ENCODE peak calls at places on chromosome 11, in nine cellular contexts. A is CD8-positive, alpha-beta T cell; B is T-helper 1 cell; T is breast epithelium; G is CD4-positive, CD25-positive, alpha-beta regulatory T cell; Y is spleen; R is stimulated activated CD8-positive, alpha-beta memory T cell treated with anti-CD3 and anti-CD28 coated beads, Interleukin-7, amount 100 ng/mL, for 1 hour; W is activated T-cell treated with anti-CD3 and anti-CD28 coated beads for 24 hours; I is body of pancreas. S is an unnamed sample.

GRCh38 chr11:64268687-64269379 is 15.6 kb downstream of the BAD start:
- DNase-seq in B (no peak), I (peak), T (no peak), R (no peak), Y (peak), G (no peak), A (peak), W (no peak), S (peak)

GRCh38 chr11:65782816-65783228 is 2.0 kb upstream of the AP5B1 start:
- DNase-seq in R (no peak), W (no peak), A (no peak), I (no peak), T (no peak), Y (no peak), G (no peak), B (no peak), S (no peak)

GRCh38 chr11:20164152-20164551 is 3.9 kb upstream of the DBX1 start:
- DNase-seq in I (no peak), Y (no peak), B (no peak), G (no peak), T (no peak), W (no peak), A (no peak), R (no peak), S (no peak)

GRCh38 chr11:35413568-35413967 is 5.8 kb downstream of the SLC1A2 start:
- DNase-seq in W (no peak), Y (no peak), G (no peak), R (no peak), A (no peak), T (no peak), B (no peak), I (no peak), S (no peak)

GRCh38 chr11:76700177-76701100 is 29.9 kb upstream of the LRRC32 start:
- DNase-seq in B (no peak), T (no peak), A (no peak), G (no peak), I (peak), W (no peak), R (no peak), Y (peak), S (peak)

GRCh38 chr11:7600205-7600775 is 73.0 kb downstream of the CYB5R2 start:
- DNase-seq in W (no peak), I (peak), G (no peak), R (no peak), B (no peak), A (no peak), T (peak), Y (no peak), S (peak)

GRCh38 chr11:34464591-34465036 is 25.9 kb downstream of the CAT start:
- DNase-seq in B (no peak), R (no peak), I (no peak), G (no peak), Y (no peak), A (no peak), T (no peak), W (no peak), S (no peak)

GRCh38 chr11:73649206-73649605 is 2.8 kb downstream of the PLEKHB1 start:
- DNase-seq in A (no peak), G (no peak), I (no peak), B (no peak), T (no peak), W (no peak), R (no peak), Y (no peak), S (no peak)

GRCh38 chr11:126411971-126412381 is 56.5 kb downstream of the ST3GAL4 start:
- DNase-seq in A (no peak), I (no peak), G (no peak), W (no peak), Y (peak), R (no peak), B (no peak), T (no peak), S (no peak)

GRCh38 chr11:70470127-70470526 is 71.8 kb downstream of the CTTN start:
- DNase-seq in B (no peak), W (no peak), Y (no peak), G (no peak), A (no peak), R (no peak), T (no peak), I (peak), S (peak)

GRCh38 chr11:42338056-42338455 is 878.6 kb upstream of the LRRC4C start:
- DNase-seq in A (no peak), G (no peak), Y (no peak), R (no peak), W (no peak), T (no peak), B (no peak), I (no peak), S (no peak)

GRCh38 chr11:10809373-10810199 is 860 bp upstream of the EIF4G2 start:
- DNase-seq in I (no peak), R (peak), W (no peak), A (peak), G (peak), B (no peak), T (no peak), Y (peak), S (peak)

GRCh38 chr11:64146036-64146943 is 19.6 kb downstream of the MACROD1 start:
- DNase-seq in W (peak), I (peak), B (peak), G (peak), R (no peak), A (peak), T (no peak), Y (peak), S (peak)

GRCh38 chr11:48034926-48035876 is 54.8 kb downstream of the PTPRJ start:
- DNase-seq in G (no peak), I (peak), Y (peak), R (no peak), T (no peak), B (no peak), W (no peak), A (no peak), S (no peak)

GRCh38 chr11:70063555-70063954 is 14.6 kb upstream of the ANO1 start:
- DNase-seq in G (no peak), Y (no peak), R (no peak), I (no peak), T (no peak), W (no peak), B (no peak), A (no peak), S (no peak)

GRCh38 chr11:32233276-32233675 is 142.4 kb downstream of the RCN1 start:
- DNase-seq in B (no peak), T (no peak), G (no peak), I (no peak), R (no peak), Y (no peak), A (no peak), W (no peak), S (no peak)

GRCh38 chr11:12088047-12088481 is 22.3 kb upstream of the MICAL2 start:
- DNase-seq in W (no peak), R (no peak), G (no peak), B (no peak), I (peak), Y (no peak), T (no peak), A (no peak), S (no peak)

GRCh38 chr11:64355078-64355940 is 3.7 kb upstream of the RPS6KA4 start:
- DNase-seq in R (no peak), W (no peak), B (no peak), A (peak), T (peak), I (peak), Y (peak), G (no peak), S (peak)

GRCh38 chr11:125428486-125429173 is 67.4 kb downstream of the FEZ1 start:
- DNase-seq in R (no peak), W (no peak), Y (no peak), T (peak), B (no peak), I (no peak), A (no peak), G (no peak), S (no peak)

GRCh38 chr11:134008593-134008992 is 51.8 kb upstream of the IGSF9B start:
- DNase-seq in B (no peak), T (no peak), W (no peak), Y (no peak), A (no peak), R (no peak), G (no peak), I (no peak), S (no peak)

GRCh38 chr11:129611661-129612566 is 203.7 kb upstream of the TMEM45B start:
- DNase-seq in Y (no peak), G (no peak), B (no peak), A (no peak), T (no peak), W (no peak), R (no peak), I (peak), S (peak)

GRCh38 chr11:60914620-60915249 is 777 bp downstream of the TMEM109 start:
- DNase-seq in I (peak), A (no peak), Y (no peak), T (no peak), B (no peak), R (no peak), W (peak), G (peak), S (peak)

GRCh38 chr11:70503201-70503877 is 105.0 kb downstream of the CTTN start:
- DNase-seq in T (no peak), Y (peak), R (no peak), I (no peak), G (no peak), W (no peak), B (no peak), A (no peak), S (no peak)

GRCh38 chr11:3712274-3712673 is 41.1 kb upstream of the CHRNA10 start:
- DNase-seq in Y (no peak), B (no peak), G (no peak), R (no peak), T (no peak), A (no peak), W (no peak), I (no peak), S (no peak)

GRCh38 chr11:45907911-45908370 is 870 bp upstream of the FREY1 start:
- DNase-seq in A (no peak), T (no peak), G (no peak), I (peak), B (no peak), W (no peak), Y (no peak), R (no peak), S (no peak)

GRCh38 chr11:72589802-72590761 is 84.1 kb downstream of the PDE2A start:
- DNase-seq in G (no peak), I (peak), T (no peak), W (peak), A (peak), Y (peak), R (no peak), B (peak), S (no peak)

GRCh38 chr11:70506986-70507385 is 108.7 kb downstream of the CTTN start:
- DNase-seq in G (no peak), B (no peak), Y (peak), A (no peak), I (no peak), R (no peak), T (no peak), W (no peak), S (no peak)

GRCh38 chr11:74749127-74749964 is 697 bp downstream of the RNF169 start:
- DNase-seq in R (peak), I (peak), Y (peak), B (peak), T (peak), G (peak), W (peak), A (peak), S (peak)

GRCh38 chr11:250740-251299 is 14.0 kb downstream of the PSMD13 start:
- DNase-seq in I (peak), Y (peak), W (peak), B (peak), R (peak), T (no peak), G (peak), A (peak), S (peak)

GRCh38 chr11:44443836-44444769 is 121.4 kb upstream of the CD82 start:
- DNase-seq in T (no peak), A (no peak), G (no peak), R (no peak), B (no peak), W (no peak), I (no peak), Y (no peak), S (no peak)

GRCh38 chr11:73266644-73267015 is 5.5 kb upstream of the P2RY6 start:
- DNase-seq in A (no peak), I (no peak), B (no peak), Y (no peak), T (no peak), R (no peak), G (no peak), W (no peak), S (no peak)

GRCh38 chr11:110979696-110980095 is 265.8 kb upstream of the POU2AF2 start:
- DNase-seq in T (no peak), B (no peak), R (no peak), G (no peak), I (no peak), A (no peak), W (no peak), Y (no peak), S (peak)